ENCODE peak calls at places on chromosomes 11 and 22, in ten cellular contexts. D, W, R, U, E, V, J, Z, A and I are unnamed samples. For H3K4me1 and H3K27me3, the result is how much of the 10 kb centered on the place peaks cover.

GRCh38 chr11:2272946-2273280 is 2.5 kb upstream of the ASCL2 start:
- DNase-seq in D (no peak), W (no peak), R (no peak), U (no peak), E (no peak), V (no peak), J (no peak), Z (no peak), A (no peak), I (no peak)

GRCh38 chr11:117232022-117232878 is at the start of the genes PCSK7 and RNF214:
- DNase-seq in D (peak), W (peak), R (peak), U (no peak), E (peak), V (peak), J (peak), Z (peak), A (peak), I (peak)

GRCh38 chr11:95239871-95240648 is 9.1 kb upstream of the SESN3 start:
- DNase-seq in D (no peak), W (no peak), R (no peak), U (no peak), E (no peak), V (no peak), J (no peak), Z (no peak), A (no peak), I (no peak)

GRCh38 chr22:22897036-22897435 is 9.4 kb downstream of the IGLL5 start:
- DNase-seq in D (no peak), W (no peak), R (no peak), U (no peak), E (no peak), V (peak), J (no peak), Z (no peak), A (no peak), I (no peak)

GRCh38 chr11:111557425-111558111 is 17.0 kb downstream of the LAYN start:
- DNase-seq in D (no peak), W (peak), R (peak), U (no peak), E (peak), V (no peak), J (no peak), Z (no peak), A (no peak), I (no peak)

GRCh38 chr11:10208045-10208674 is 85.9 kb downstream of the SBF2 start:
- DNase-seq in D (peak), W (peak), R (peak), U (no peak), E (peak), V (no peak), J (no peak), Z (peak), A (no peak), I (peak)

GRCh38 chr11:72836111-72836510 is 21.9 kb downstream of the ATG16L2 start:
- DNase-seq in D (no peak), W (no peak), R (no peak), U (no peak), E (no peak), V (no peak), J (peak), Z (no peak), A (no peak), I (no peak)

GRCh38 chr22:45425531-45426265 is 12.2 kb downstream of the RIBC2 start:
- DNase-seq in D (no peak), W (no peak), R (no peak), U (no peak), E (no peak), V (peak), J (peak), Z (no peak), A (no peak), I (no peak)

GRCh38 chr11:503179-503981 is 3.7 kb downstream of the RNH1 start:
- DNase-seq in D (no peak), W (peak), R (peak), U (no peak), E (no peak), V (peak), J (peak), Z (no peak), A (no peak), I (no peak)

GRCh38 chr11:74948546-74948897 is 369 bp downstream of the XRRA1 start:
- DNase-seq in D (no peak), W (peak), R (no peak), U (no peak), E (peak), V (no peak), J (no peak), Z (peak), A (no peak), I (no peak)

GRCh38 chr22:44702479-44703219 is 645 bp downstream of the PRR5 start:
- DNase-seq in D (no peak), W (peak), R (peak), U (no peak), E (peak), V (peak), J (no peak), Z (peak), A (peak), I (no peak)

GRCh38 chr11:19868281-19868821 is 155.7 kb downstream of the NAV2 start:
- DNase-seq in D (no peak), W (peak), R (peak), U (no peak), E (no peak), V (no peak), J (peak), Z (peak), A (no peak), I (no peak)

GRCh38 chr22:19713650-19714319 is 518 bp upstream of the SEPTIN5 start:
- DNase-seq in D (no peak), W (no peak), R (no peak), U (no peak), E (no peak), V (peak), J (peak), Z (peak), A (no peak), I (no peak)

GRCh38 chr11:86369668-86370067 is 5.0 kb upstream of the CCDC81 start:
- DNase-seq in D (no peak), W (no peak), R (no peak), U (no peak), E (no peak), V (no peak), J (peak), Z (no peak), A (no peak), I (no peak)

GRCh38 chr11:27386176-27386575 is 23.2 kb upstream of the CCDC34 start:
- DNase-seq in D (no peak), W (no peak), R (no peak), U (no peak), E (no peak), V (no peak), J (no peak), Z (no peak), A (no peak), I (no peak)

GRCh38 chr11:85182437-85183109 is 444.6 kb downstream of the DLG2 start:
- DNase-seq in D (no peak), W (peak), R (peak), U (no peak), E (peak), V (no peak), J (no peak), Z (peak), A (no peak), I (no peak)

GRCh38 chr11:131302831-131303230 is 67.6 kb upstream of the NTM start:
- DNase-seq in D (no peak), W (peak), R (no peak), U (no peak), E (no peak), V (no peak), J (no peak), Z (peak), A (no peak), I (no peak)

GRCh38 chr11:73410627-73411026 is 34.4 kb downstream of the RELT start:
- DNase-seq in D (no peak), W (no peak), R (no peak), U (no peak), E (no peak), V (no peak), J (no peak), Z (no peak), A (no peak), I (no peak)

GRCh38 chr11:12285106-12285505 is 92.3 kb upstream of the PARVA start:
- DNase-seq in D (no peak), W (peak), R (peak), U (no peak), E (peak), V (no peak), J (no peak), Z (no peak), A (peak), I (no peak)

GRCh38 chr11:109109916-109110315 is 312.1 kb upstream of the C11orf87 start:
- DNase-seq in D (no peak), W (peak), R (no peak), U (no peak), E (no peak), V (no peak), J (no peak), Z (no peak), A (no peak), I (no peak)

GRCh38 chr22:41369089-41369745 is 12.5 kb upstream of the TEF start:
- DNase-seq in D (no peak), W (no peak), R (no peak), U (no peak), E (no peak), V (no peak), J (peak), Z (no peak), A (no peak), I (no peak)
- H3K4me1 ChIP-seq in D (under half), W (under half), R (under half), U (under half), E (under half), V (under half), J (under half), Z (under half), A (under half), I (under half)

GRCh38 chr11:87724358-87724757 is 450.9 kb downstream of the RAB38 start:
- DNase-seq in D (no peak), W (no peak), R (no peak), U (no peak), E (no peak), V (no peak), J (no peak), Z (no peak), A (no peak), I (no peak)

GRCh38 chr11:87726511-87726910 is 448.7 kb downstream of the RAB38 start:
- DNase-seq in D (no peak), W (peak), R (no peak), U (no peak), E (no peak), V (no peak), J (no peak), Z (no peak), A (no peak), I (no peak)

GRCh38 chr11:87719311-87720073 is 455.8 kb downstream of the RAB38 start:
- DNase-seq in D (no peak), W (peak), R (no peak), U (no peak), E (no peak), V (no peak), J (no peak), Z (no peak), A (no peak), I (no peak)

GRCh38 chr11:87722756-87723599 is 452.3 kb downstream of the RAB38 start:
- DNase-seq in D (no peak), W (peak), R (peak), U (no peak), E (no peak), V (no peak), J (no peak), Z (peak), A (no peak), I (no peak)
- H3K27ac ChIP-seq in D (no peak), W (no peak), R (no peak), U (no peak), E (no peak), V (no peak), J (no peak), Z (no peak), A (no peak), I (no peak)

GRCh38 chr11:64642418-64642735 is 51.4 kb downstream of the SLC22A12 start:
- DNase-seq in D (no peak), W (no peak), R (no peak), U (no peak), E (no peak), V (no peak), J (no peak), Z (no peak), A (no peak), I (no peak)
- H3K27me3 ChIP-seq in D (under half), W (under half), R (half or more), U (under half), E (half or more), V (under half), J (under half), Z (half or more), A (under half), I (under half)

DNA sequence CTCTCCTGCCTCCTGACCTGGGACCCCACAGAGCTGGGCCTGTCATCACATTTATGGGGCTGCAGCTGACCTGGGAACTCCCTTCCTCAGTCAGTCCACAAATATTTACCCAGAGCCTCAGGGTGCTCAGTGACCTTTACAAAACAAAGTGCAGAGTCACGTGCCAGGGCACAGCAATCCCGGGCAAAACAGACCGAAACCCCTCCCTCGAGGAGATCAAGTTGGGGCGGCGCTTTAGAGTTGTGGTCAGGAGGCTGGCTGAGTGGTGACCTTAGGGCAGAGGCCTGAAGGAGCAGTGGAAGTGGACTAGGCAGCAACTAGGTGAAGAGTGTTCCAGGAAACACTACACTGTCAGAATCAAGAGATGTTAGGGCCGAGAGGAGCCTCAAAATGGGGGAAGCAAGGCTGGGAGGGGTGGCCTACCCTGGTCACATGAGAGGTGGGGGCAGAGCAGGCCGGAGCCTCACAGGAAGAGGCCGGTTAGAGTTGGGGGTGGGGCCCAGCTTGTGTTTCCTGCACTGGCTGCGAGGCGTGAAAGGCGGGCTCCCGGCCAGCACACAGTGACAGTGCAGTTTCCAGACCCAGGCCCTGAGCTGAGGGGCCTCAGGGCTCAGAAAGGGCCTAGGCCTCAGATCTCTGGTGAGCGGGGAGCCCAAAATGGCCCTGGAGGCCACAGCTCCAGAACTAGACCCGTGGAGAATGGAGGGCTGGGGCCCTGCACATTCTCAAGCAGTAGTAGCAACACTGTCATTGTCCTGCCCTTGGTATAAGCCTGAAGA is 3.7 kb upstream of the NEAT1 start:
- DNase-seq in D (peak), W (peak), R (peak), U (peak), E (peak), V (peak), J (peak), Z (peak), A (peak), I (peak)
- H3K4me1 ChIP-seq in D (half or more), W (under half), R (under half), U (under half), E (half or more), V (half or more), J (half or more), Z (half or more), A (half or more), I (half or more)

GRCh38 chr11:134905966-134906955 is 494.2 kb upstream of the B3GAT1 start:
- DNase-seq in D (no peak), W (no peak), R (no peak), U (no peak), E (no peak), V (no peak), J (no peak), Z (no peak), A (no peak), I (no peak)

GRCh38 chr11:134908583-134908982 is 496.5 kb upstream of the B3GAT1 start:
- DNase-seq in D (no peak), W (no peak), R (no peak), U (no peak), E (no peak), V (no peak), J (no peak), Z (no peak), A (no peak), I (no peak)

GRCh38 chr11:134907636-134908035 is 495.6 kb upstream of the B3GAT1 start:
- DNase-seq in D (no peak), W (no peak), R (no peak), U (no peak), E (no peak), V (no peak), J (no peak), Z (no peak), A (no peak), I (no peak)

GRCh38 chr11:134904103-134904502 is 492.1 kb upstream of the B3GAT1 start:
- DNase-seq in D (no peak), W (no peak), R (no peak), U (no peak), E (no peak), V (no peak), J (no peak), Z (no peak), A (no peak), I (no peak)

DNA sequence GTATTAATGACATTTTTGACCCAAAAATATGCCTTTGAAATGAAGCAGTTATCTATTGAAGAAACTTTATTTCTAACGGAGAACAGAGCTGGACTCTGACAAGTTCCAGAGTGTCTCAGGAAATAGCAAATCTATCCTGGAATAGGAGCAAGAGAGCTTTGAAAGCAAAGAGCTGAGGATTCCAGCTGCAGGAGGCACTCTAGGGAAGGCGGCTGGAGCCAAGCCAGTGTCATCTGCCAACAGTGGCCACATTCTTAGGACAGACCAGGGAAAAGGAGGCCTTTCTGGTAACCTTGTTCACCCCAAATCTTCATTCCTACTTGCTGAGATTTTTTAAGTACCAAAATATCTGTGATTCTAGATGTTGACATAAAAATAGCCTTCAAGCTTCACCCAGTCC is 493.5 kb upstream of the B3GAT1 start:
- DNase-seq in D (no peak), W (no peak), R (no peak), U (no peak), E (no peak), V (no peak), J (peak), Z (no peak), A (no peak), I (no peak)
- H3K27ac ChIP-seq in D (no peak), W (no peak), R (no peak), U (no peak), E (no peak), V (no peak), J (no peak), Z (no peak), A (no peak), I (no peak)

GRCh38 chr11:61613711-61614254 is 32.9 kb upstream of the SYT7 start:
- DNase-seq in D (no peak), W (no peak), R (no peak), U (no peak), E (no peak), V (no peak), J (no peak), Z (no peak), A (no peak), I (no peak)
- H3K27me3 ChIP-seq in D (under half), W (under half), R (under half), U (under half), E (half or more), V (under half), J (under half), Z (under half), A (under half), I (under half)